ENCODE peak calls at places on chromosomes 6 and 20, in ten cellular contexts. N, P, U, O, X, A, I, L, F and B are unnamed samples.

GRCh38 chr6:63245908-63246307 is 34.6 kb downstream of the FKBP1C start:
- DNase-seq in N (no peak), P (no peak), U (no peak), O (no peak), X (no peak), A (no peak), I (no peak), L (no peak), F (no peak), B (peak)

GRCh38 chr6:35471836-35472345 is 3.7 kb downstream of the RPL10A start:
- DNase-seq in N (no peak), P (no peak), U (no peak), O (no peak), X (no peak), A (no peak), I (no peak), L (no peak), F (no peak), B (no peak)

GRCh38 chr6:154243793-154244768 is 112.5 kb downstream of the IPCEF1 start:
- DNase-seq in N (no peak), P (no peak), U (no peak), O (no peak), X (no peak), A (no peak), I (no peak), L (no peak), F (no peak), B (no peak)

GRCh38 chr20:46316984-46317684 is 8.8 kb upstream of the CDH22 start:
- DNase-seq in N (no peak), P (no peak), U (no peak), O (no peak), X (no peak), A (no peak), I (no peak), L (no peak), F (no peak), B (no peak)

GRCh38 chr20:50281831-50282591 is 91.4 kb downstream of the CEBPB start:
- DNase-seq in N (no peak), P (no peak), U (no peak), O (peak), X (no peak), A (no peak), I (no peak), L (no peak), F (no peak), B (no peak)

GRCh38 chr6:45132059-45132458 is 196.1 kb upstream of the RUNX2 start:
- DNase-seq in N (no peak), P (no peak), U (no peak), O (no peak), X (no peak), A (no peak), I (no peak), L (no peak), F (no peak), B (no peak)

GRCh38 chr6:3744211-3744900 is 7.2 kb downstream of the PXDC1 start:
- DNase-seq in N (no peak), P (no peak), U (no peak), O (no peak), X (no peak), A (no peak), I (peak), L (no peak), F (no peak), B (no peak)

GRCh38 chr6:72675396-72675795 is 53.5 kb downstream of the KCNQ5 start:
- DNase-seq in N (no peak), P (no peak), U (no peak), O (no peak), X (no peak), A (no peak), I (no peak), L (no peak), F (no peak), B (no peak)

GRCh38 chr20:42688576-42688975 is 501.1 kb downstream of the PTPRT start:
- DNase-seq in N (no peak), P (no peak), U (no peak), O (no peak), X (no peak), A (no peak), I (no peak), L (no peak), F (no peak), B (no peak)

GRCh38 chr6:116387374-116387773 is 16.6 kb downstream of the DSE start:
- DNase-seq in N (no peak), P (no peak), U (no peak), O (peak), X (no peak), A (peak), I (peak), L (no peak), F (no peak), B (no peak)

GRCh38 chr6:37585523-37585905 is 85.8 kb upstream of the CCDC167 start:
- DNase-seq in N (no peak), P (no peak), U (no peak), O (no peak), X (no peak), A (no peak), I (no peak), L (no peak), F (no peak), B (no peak)

GRCh38 chr6:154356690-154357089 is at the start of gene IPCEF1:
- DNase-seq in N (no peak), P (no peak), U (no peak), O (no peak), X (no peak), A (peak), I (no peak), L (peak), F (no peak), B (no peak)

GRCh38 chr6:149065658-149066556 is 251.6 kb upstream of the TAB2 start:
- DNase-seq in N (peak), P (no peak), U (no peak), O (no peak), X (no peak), A (peak), I (no peak), L (peak), F (peak), B (no peak)

GRCh38 chr20:16385462-16385861 is 187.8 kb downstream of the KIF16B start:
- DNase-seq in N (no peak), P (no peak), U (no peak), O (no peak), X (no peak), A (no peak), I (no peak), L (no peak), F (no peak), B (no peak)

GRCh38 chr6:35046862-35047261 is 94.3 kb downstream of the TCP11 start:
- DNase-seq in N (no peak), P (no peak), U (no peak), O (no peak), X (no peak), A (peak), I (peak), L (no peak), F (no peak), B (no peak)

GRCh38 chr20:17722493-17723300 is 22.9 kb downstream of the BANF2 start:
- DNase-seq in N (no peak), P (no peak), U (no peak), O (no peak), X (no peak), A (no peak), I (no peak), L (no peak), F (no peak), B (no peak)

GRCh38 chr6:42781546-42781810 is 374 bp upstream of the BICRAL start:
- DNase-seq in N (no peak), P (no peak), U (no peak), O (no peak), X (no peak), A (peak), I (no peak), L (no peak), F (no peak), B (no peak)

GRCh38 chr6:45608252-45608911 is 230.6 kb upstream of the SUPT3H start:
- DNase-seq in N (no peak), P (no peak), U (no peak), O (no peak), X (no peak), A (no peak), I (no peak), L (no peak), F (no peak), B (no peak)

GRCh38 chr6:52499026-52499425 is 77.8 kb downstream of the TRAM2 start:
- DNase-seq in N (no peak), P (no peak), U (no peak), O (no peak), X (no peak), A (no peak), I (no peak), L (no peak), F (no peak), B (peak)

GRCh38 chr6:14986370-14986769 is 259.5 kb upstream of the JARID2 start:
- DNase-seq in N (no peak), P (no peak), U (no peak), O (no peak), X (no peak), A (no peak), I (no peak), L (no peak), F (no peak), B (no peak)

GRCh38 chr6:106192824-106193223 is 106.7 kb downstream of the PRDM1 start:
- DNase-seq in N (no peak), P (no peak), U (no peak), O (no peak), X (peak), A (no peak), I (no peak), L (no peak), F (no peak), B (no peak)

GRCh38 chr6:106799008-106799952 is 169.9 kb downstream of the QRSL1 start:
- DNase-seq in N (no peak), P (no peak), U (no peak), O (no peak), X (no peak), A (peak), I (no peak), L (no peak), F (no peak), B (no peak)

GRCh38 chr20:60928341-60928740 is 323.7 kb upstream of the CDH4 start:
- DNase-seq in N (no peak), P (no peak), U (no peak), O (no peak), X (no peak), A (no peak), I (no peak), L (no peak), F (no peak), B (no peak)

GRCh38 chr6:35087361-35088280 is 53.5 kb downstream of the TCP11 start:
- DNase-seq in N (no peak), P (peak), U (no peak), O (no peak), X (no peak), A (no peak), I (no peak), L (no peak), F (no peak), B (peak)

GRCh38 chr6:92706976-92707375 is 712.4 kb downstream of the EPHA7 start:
- DNase-seq in N (no peak), P (no peak), U (no peak), O (no peak), X (no peak), A (no peak), I (no peak), L (no peak), F (no peak), B (no peak)

GRCh38 chr6:113632220-113632864 is 224.8 kb upstream of the MARCKS start:
- DNase-seq in N (no peak), P (no peak), U (peak), O (peak), X (no peak), A (peak), I (peak), L (no peak), F (no peak), B (no peak)

GRCh38 chr6:31740397-31741223 is 805 bp downstream of the MSH5 start:
- DNase-seq in N (no peak), P (no peak), U (no peak), O (no peak), X (no peak), A (peak), I (no peak), L (no peak), F (no peak), B (no peak)

GRCh38 chr6:127972815-127973214 is 72.0 kb upstream of the THEMIS start:
- DNase-seq in N (no peak), P (no peak), U (peak), O (no peak), X (no peak), A (no peak), I (no peak), L (no peak), F (no peak), B (no peak)

GRCh38 chr20:47211036-47211435 is 145.5 kb downstream of the ZMYND8 start:
- DNase-seq in N (no peak), P (no peak), U (no peak), O (no peak), X (no peak), A (no peak), I (no peak), L (no peak), F (no peak), B (no peak)

GRCh38 chr6:137873273-137873762 is 6.3 kb downstream of the TNFAIP3 start:
- DNase-seq in N (peak), P (no peak), U (peak), O (peak), X (no peak), A (peak), I (peak), L (peak), F (peak), B (no peak)

GRCh38 chr6:109383438-109383940 is 1.2 kb upstream of the CD164 start:
- DNase-seq in N (no peak), P (no peak), U (no peak), O (no peak), X (no peak), A (no peak), I (no peak), L (no peak), F (no peak), B (no peak)

GRCh38 chr6:131910956-131911355 is 40.2 kb downstream of the CCN2 start:
- DNase-seq in N (no peak), P (no peak), U (no peak), O (no peak), X (no peak), A (no peak), I (no peak), L (no peak), F (no peak), B (no peak)

GRCh38 chr6:20900396-20901160 is 366.3 kb downstream of the CDKAL1 start:
- DNase-seq in N (no peak), P (no peak), U (no peak), O (no peak), X (no peak), A (no peak), I (no peak), L (no peak), F (no peak), B (no peak)

GRCh38 chr6:124530926-124531325 is 431.3 kb upstream of the RNF217 start:
- DNase-seq in N (no peak), P (no peak), U (no peak), O (no peak), X (no peak), A (peak), I (no peak), L (no peak), F (no peak), B (no peak)

GRCh38 chr6:169289671-169290408 is 36.2 kb upstream of the THBS2 start:
- DNase-seq in N (no peak), P (no peak), U (no peak), O (no peak), X (no peak), A (peak), I (peak), L (no peak), F (no peak), B (no peak)

GRCh38 chr6:170202416-170203135 is 88.3 kb downstream of the DLL1 start:
- DNase-seq in N (no peak), P (no peak), U (no peak), O (no peak), X (no peak), A (no peak), I (no peak), L (no peak), F (no peak), B (peak)

GRCh38 chr6:55980627-55981211 is 105.3 kb upstream of the BMP5 start:
- DNase-seq in N (no peak), P (no peak), U (no peak), O (no peak), X (peak), A (peak), I (no peak), L (no peak), F (no peak), B (peak)